ENCODE peak calls at places on chromosome 20, in ten cellular contexts. T is uterus, Q is stomach, K is mammary epithelial cell, P is fibroblast of lung, B is left ventricle myocardium inferior, N is neural progenitor cell, L is heart left ventricle, H is iPS DF 6.9, V is NT2/D1. E is an unnamed sample. For H3K27me3, H3K4me1 and H3K9me3, the result is how much of the 10 kb centered on the place peaks cover.

GRCh38 chr20:38338849-38339520 is 7.3 kb upstream of the LBP start:
- DNase-seq in T (no peak), Q (no peak), K (peak), P (no peak), B (no peak), N (peak), L (no peak), H (peak), V (no peak), E (no peak)

GRCh38 chr20:34231634-34232033 is 9.6 kb upstream of the ASIP start:
- DNase-seq in T (no peak), Q (no peak), K (no peak), P (no peak), B (no peak), N (no peak), L (no peak), H (no peak), V (no peak), E (no peak)

GRCh38 chr20:294602-295001 is 2.8 kb upstream of the ZCCHC3 start:
- DNase-seq in T (no peak), Q (no peak), K (no peak), P (no peak), B (no peak), N (no peak), L (no peak), H (no peak), V (no peak), E (no peak)

GRCh38 chr20:51481311-51481997 is 61.1 kb downstream of the NFATC2 start:
- DNase-seq in T (no peak), Q (no peak), K (no peak), P (no peak), B (no peak), N (no peak), L (no peak), H (no peak), V (no peak), E (peak)

GRCh38 chr20:6395695-6396094 is 272.9 kb upstream of the FERMT1 start:
- DNase-seq in T (no peak), Q (no peak), K (peak), P (peak), B (no peak), N (no peak), L (no peak), H (no peak), V (no peak), E (no peak)

GRCh38 chr20:13236990-13237720 is 16.1 kb downstream of the ISM1 start:
- DNase-seq in T (no peak), Q (no peak), K (no peak), P (no peak), B (no peak), N (no peak), L (no peak), H (no peak), V (no peak), E (no peak)

GRCh38 chr20:20364016-20364746 is 3.7 kb upstream of the INSM1 start:
- DNase-seq in T (no peak), Q (no peak), K (no peak), P (no peak), B (no peak), N (peak), L (no peak), H (no peak), V (no peak), E (no peak)

GRCh38 chr20:36121981-36122930 is 32.3 kb upstream of the EPB41L1 start:
- DNase-seq in T (no peak), Q (peak), K (peak), P (no peak), B (no peak), N (no peak), L (no peak), H (no peak), V (no peak), E (no peak)

GRCh38 chr20:36573103-36573797 is at the start of gene TGIF2:
- DNase-seq in T (peak), Q (peak), K (peak), P (peak), B (peak), N (peak), L (peak), H (no peak), V (peak), E (peak)

GRCh38 chr20:58135441-58136170 is 92.8 kb downstream of the ANKRD60 start:
- DNase-seq in T (peak), Q (no peak), K (peak), P (peak), B (no peak), N (no peak), L (no peak), H (no peak), V (no peak), E (no peak)

GRCh38 chr20:25059866-25060465 is 2.0 kb upstream of the ACSS1 start:
- DNase-seq in T (no peak), Q (peak), K (no peak), P (no peak), B (no peak), N (no peak), L (no peak), H (no peak), V (no peak), E (no peak)

GRCh38 chr20:23774081-23774480 is 23.3 kb upstream of the CST1 start:
- DNase-seq in T (no peak), Q (no peak), K (peak), P (no peak), B (no peak), N (no peak), L (no peak), H (no peak), V (no peak), E (no peak)

GRCh38 chr20:36532388-36532787 is 8.9 kb upstream of the MYL9 start:
- DNase-seq in T (no peak), Q (no peak), K (no peak), P (no peak), B (no peak), N (no peak), L (no peak), H (no peak), V (no peak), E (no peak)

GRCh38 chr20:53163486-53163885 is 191.3 kb downstream of the TSHZ2 start:
- DNase-seq in T (no peak), Q (no peak), K (peak), P (peak), B (no peak), N (no peak), L (no peak), H (no peak), V (no peak), E (no peak)

GRCh38 chr20:5973971-5974370 is 23.5 kb downstream of the MCM8 start:
- DNase-seq in T (no peak), Q (no peak), K (no peak), P (no peak), B (no peak), N (no peak), L (no peak), H (no peak), V (no peak), E (no peak)

GRCh38 chr20:23298926-23299672 is 51.5 kb upstream of the NXT1 start:
- DNase-seq in T (no peak), Q (no peak), K (no peak), P (no peak), B (no peak), N (no peak), L (no peak), H (no peak), V (no peak), E (no peak)

GRCh38 chr20:427849-428657 is 20.0 kb downstream of the RBCK1 start:
- DNase-seq in T (no peak), Q (no peak), K (no peak), P (no peak), B (no peak), N (no peak), L (no peak), H (no peak), V (no peak), E (no peak)

GRCh38 chr20:42986143-42986773 is 203.4 kb downstream of the PTPRT start:
- DNase-seq in T (no peak), Q (no peak), K (peak), P (no peak), B (no peak), N (no peak), L (no peak), H (no peak), V (no peak), E (no peak)

GRCh38 chr20:42985628-42986027 is 204.1 kb downstream of the PTPRT start:
- DNase-seq in T (no peak), Q (no peak), K (no peak), P (no peak), B (no peak), N (no peak), L (no peak), H (no peak), V (no peak), E (no peak)

GRCh38 chr20:42978184-42978974 is 211.3 kb downstream of the PTPRT start:
- DNase-seq in T (no peak), Q (no peak), K (no peak), P (no peak), B (no peak), N (no peak), L (no peak), H (no peak), V (no peak), E (no peak)

GRCh38 chr20:42979720-42980119 is 210.0 kb downstream of the PTPRT start:
- DNase-seq in T (no peak), Q (no peak), K (no peak), P (no peak), B (no peak), N (no peak), L (no peak), H (no peak), V (no peak), E (no peak)

GRCh38 chr20:42981258-42981657 is 208.4 kb downstream of the PTPRT start:
- DNase-seq in T (no peak), Q (no peak), K (no peak), P (no peak), B (no peak), N (no peak), L (no peak), H (no peak), V (no peak), E (no peak)
- H3K27me3 ChIP-seq in T (under half), Q (under half), K (under half), P (under half), B (under half), N (half or more), L (under half), H (under half), V (under half), E (under half)

DNA sequence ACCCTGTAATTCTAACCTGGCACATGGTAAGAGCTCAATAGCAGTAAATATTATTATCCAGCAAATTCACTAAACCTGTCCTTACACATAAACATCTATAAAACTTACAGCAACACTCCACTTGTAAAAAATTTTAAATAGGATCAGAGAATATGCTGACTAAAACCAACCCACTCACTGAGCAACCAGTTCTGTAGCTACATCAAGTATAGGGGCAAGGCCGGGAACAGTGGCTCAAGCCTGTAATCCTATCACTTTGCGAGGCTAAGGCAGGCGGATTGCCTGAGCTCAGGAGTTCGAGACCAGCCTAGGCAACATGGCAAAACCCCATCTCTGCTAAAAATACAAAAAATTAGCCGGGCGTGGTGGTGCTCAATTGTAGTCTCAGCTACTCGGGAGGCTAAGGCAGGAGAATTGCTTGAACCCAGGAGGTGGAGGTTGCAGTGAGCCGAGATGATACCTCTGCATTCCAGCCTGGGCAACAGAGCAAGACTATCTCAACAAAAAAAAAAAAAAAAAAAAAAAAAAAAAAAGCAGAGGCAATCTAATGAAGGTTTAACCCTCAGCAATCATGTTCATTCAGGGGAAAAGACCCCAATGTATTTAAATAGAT is 6.8 kb downstream of the STAU1 start:
- DNase-seq in T (no peak), Q (no peak), K (no peak), P (no peak), B (no peak), N (no peak), L (no peak), H (no peak), V (no peak), E (no peak)
- H3K4me1 ChIP-seq in T (under half), Q (under half), K (under half), P (under half), B (half or more), N (under half), L (under half), H (under half), V (under half), E (half or more)

GRCh38 chr20:11687546-11688292 is 230.0 kb upstream of the BTBD3 start:
- DNase-seq in T (no peak), Q (no peak), K (no peak), P (no peak), B (no peak), N (no peak), L (no peak), H (no peak), V (no peak), E (no peak)

GRCh38 chr20:11686195-11686594 is 231.5 kb upstream of the BTBD3 start:
- DNase-seq in T (no peak), Q (no peak), K (no peak), P (no peak), B (no peak), N (no peak), L (no peak), H (no peak), V (no peak), E (no peak)

GRCh38 chr20:11689262-11689661 is 228.4 kb upstream of the BTBD3 start:
- DNase-seq in T (no peak), Q (no peak), K (no peak), P (no peak), B (no peak), N (no peak), L (no peak), H (no peak), V (no peak), E (no peak)

GRCh38 chr20:11682285-11682684 is 235.4 kb upstream of the BTBD3 start:
- DNase-seq in T (no peak), Q (no peak), K (no peak), P (no peak), B (no peak), N (no peak), L (no peak), H (no peak), V (no peak), E (no peak)

DNA sequence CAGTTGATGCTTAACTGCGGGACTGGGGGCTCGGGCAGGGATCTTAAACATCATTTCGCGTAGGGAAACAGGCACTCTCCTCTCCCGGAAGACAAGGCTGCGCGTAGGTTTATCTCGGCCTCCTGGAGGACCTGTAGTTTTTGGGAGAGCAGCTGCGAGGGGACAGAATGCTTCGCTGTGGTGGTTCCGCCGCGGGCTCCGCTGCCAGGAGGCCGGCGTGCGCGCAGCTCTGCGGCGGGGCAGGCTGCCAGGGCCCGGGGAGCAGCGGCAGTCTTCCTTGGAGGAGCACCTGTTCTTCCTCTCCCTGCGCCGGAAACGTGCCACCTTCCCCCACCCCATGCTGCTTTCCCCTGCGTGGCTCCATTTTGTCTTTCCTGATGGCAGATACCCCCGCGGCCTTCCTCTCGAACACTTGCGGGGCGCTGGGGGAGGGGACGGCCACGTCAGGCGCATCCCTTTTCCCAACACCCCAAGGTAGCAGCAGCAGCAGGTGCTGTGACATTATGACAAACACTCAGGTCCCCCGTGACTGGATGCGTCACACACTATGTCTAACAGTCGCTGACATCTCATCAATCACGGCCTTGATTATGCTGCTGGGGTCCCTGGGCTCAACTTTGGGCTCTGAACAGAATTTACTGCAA is 230.7 kb upstream of the BTBD3 start:
- DNase-seq in T (no peak), Q (peak), K (peak), P (peak), B (peak), N (peak), L (peak), H (no peak), V (no peak), E (no peak)
- H3K9me3 ChIP-seq in T (under half), Q (under half), K (under half), P (under half), B (under half), N (under half), L (under half), H (under half), V (under half), E (under half)

GRCh38 chr20:32138921-32139320 is 29.4 kb downstream of the TM9SF4 start:
- DNase-seq in T (no peak), Q (no peak), K (no peak), P (no peak), B (no peak), N (no peak), L (no peak), H (no peak), V (no peak), E (no peak)
- H3K27me3 ChIP-seq in T (under half), Q (under half), K (under half), P (under half), B (under half), N (under half), L (under half), H (under half), V (under half), E (under half)

GRCh38 chr20:44810391-44811149 is at the start of gene RIMS4:
- DNase-seq in T (no peak), Q (no peak), K (no peak), P (no peak), B (no peak), N (peak), L (no peak), H (no peak), V (no peak), E (no peak)
- H3K4me1 ChIP-seq in T (under half), Q (under half), K (under half), P (under half), B (under half), N (under half), L (under half), H (under half), V (under half), E (under half)

DNA sequence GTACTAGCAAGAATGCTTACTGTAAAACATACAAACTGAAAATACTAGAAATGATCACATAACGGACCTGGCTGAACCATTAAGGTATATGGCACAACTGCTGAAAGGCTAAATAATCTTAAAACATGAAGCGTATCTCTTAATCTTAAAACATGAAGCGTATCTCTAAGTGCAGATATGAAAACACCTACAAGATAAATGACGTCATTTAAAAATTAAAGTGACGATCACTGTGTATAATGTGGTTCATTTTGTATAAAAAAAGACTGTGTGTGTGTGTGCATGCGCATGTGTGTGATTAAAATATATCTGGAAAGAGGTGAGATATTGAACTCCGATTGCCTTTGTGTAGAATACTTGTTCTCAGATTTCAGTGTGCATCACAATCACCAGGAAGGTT is 780.4 kb downstream of the KIF16B start:
- DNase-seq in T (no peak), Q (no peak), K (no peak), P (no peak), B (no peak), N (no peak), L (no peak), H (no peak), V (no peak), E (no peak)
- H3K9me3 ChIP-seq in T (under half), Q (under half), K (under half), P (under half), B (under half), N (under half), L (under half), H (under half), V (under half), E (under half)

DNA sequence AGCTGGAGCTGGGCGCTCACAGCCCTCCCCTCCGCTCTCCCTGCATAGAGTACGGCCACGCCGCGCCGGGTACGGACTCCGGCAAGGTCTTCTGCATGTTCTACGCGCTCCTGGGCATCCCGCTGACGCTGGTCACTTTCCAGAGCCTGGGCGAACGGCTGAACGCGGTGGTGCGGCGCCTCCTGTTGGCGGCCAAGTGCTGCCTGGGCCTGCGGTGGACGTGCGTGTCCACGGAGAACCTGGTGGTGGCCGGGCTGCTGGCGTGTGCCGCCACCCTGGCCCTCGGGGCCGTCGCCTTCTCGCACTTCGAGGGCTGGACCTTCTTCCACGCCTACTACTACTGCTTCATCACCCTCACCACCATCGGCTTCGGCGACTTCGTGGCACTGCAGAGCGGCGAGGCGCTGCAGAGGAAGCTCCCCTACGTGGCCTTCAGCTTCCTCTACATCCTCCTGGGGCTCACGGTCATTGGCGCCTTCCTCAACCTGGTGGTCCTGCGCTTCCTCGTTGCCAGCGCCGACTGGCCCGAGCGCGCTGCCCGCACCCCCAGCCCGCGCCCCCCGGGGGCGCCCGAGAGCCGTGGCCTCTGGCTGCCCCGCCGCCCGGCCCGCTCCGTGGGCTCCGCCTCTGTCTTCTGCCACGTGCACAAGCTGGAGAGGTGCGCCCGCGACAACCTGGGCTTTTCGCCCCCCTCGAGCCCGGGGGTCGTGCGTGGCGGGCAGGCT is 4.6 kb downstream of the KCNK15 start:
- DNase-seq in T (no peak), Q (no peak), K (no peak), P (no peak), B (no peak), N (peak), L (no peak), H (no peak), V (no peak), E (no peak)
- H3K27me3 ChIP-seq in T (under half), Q (under half), K (under half), P (under half), B (under half), N (under half), L (under half), H (under half), V (under half), E (under half)

GRCh38 chr20:10960416-10960815 is 286.6 kb upstream of the JAG1 start:
- DNase-seq in T (no peak), Q (no peak), K (no peak), P (no peak), B (no peak), N (no peak), L (no peak), H (no peak), V (no peak), E (no peak)
- H3K4me1 ChIP-seq in T (under half), Q (under half), K (under half), P (under half), B (under half), N (under half), L (under half), H (under half), V (under half), E (under half)

GRCh38 chr20:59631751-59632380 is 27.5 kb downstream of the PHACTR3 start:
- DNase-seq in T (no peak), Q (no peak), K (no peak), P (no peak), B (no peak), N (no peak), L (no peak), H (no peak), V (no peak), E (no peak)
- H3K9me3 ChIP-seq in T (under half), Q (under half), K (under half), P (under half), B (under half), N (under half), L (under half), H (under half), V (under half), E (under half)

E was measured in CD4-positive, alpha-beta memory T cell.